ENCODE peak calls at places on chromosome 1, in eight cellular contexts. One of them, this sample, is unnamed.

GRCh38 chr1:76105269-76105850 is 30.8 kb downstream of the ST6GALNAC3 start:
- DNase-seq in K562: no peak
- DNase-seq in Peyer's patch: no peak
- DNase-seq in A549: no peak
- DNase-seq in IMR-90: no peak
- DNase-seq in NB4: peak
- DNase-seq in heart left ventricle: no peak
- DNase-seq in tibial nerve: no peak
- DNase-seq in this sample: no peak

GRCh38 chr1:21814981-21815583 is 3.0 kb downstream of the LDLRAD2 start:
- DNase-seq in K562: no peak
- DNase-seq in Peyer's patch: no peak
- DNase-seq in A549: no peak
- DNase-seq in IMR-90: no peak
- DNase-seq in NB4: no peak
- DNase-seq in heart left ventricle: no peak
- DNase-seq in tibial nerve: no peak
- DNase-seq in this sample: no peak

GRCh38 chr1:177302365-177303044 is 131.7 kb downstream of the BRINP2 start:
- DNase-seq in K562: no peak
- DNase-seq in Peyer's patch: no peak
- DNase-seq in A549: no peak
- DNase-seq in IMR-90: no peak
- DNase-seq in NB4: no peak
- DNase-seq in heart left ventricle: peak
- DNase-seq in tibial nerve: no peak
- DNase-seq in this sample: peak

GRCh38 chr1:101181930-101182329 is 54.9 kb upstream of the S1PR1 start:
- DNase-seq in K562: no peak
- DNase-seq in Peyer's patch: no peak
- DNase-seq in A549: no peak
- DNase-seq in IMR-90: peak
- DNase-seq in NB4: no peak
- DNase-seq in heart left ventricle: no peak
- DNase-seq in tibial nerve: no peak
- DNase-seq in this sample: no peak

GRCh38 chr1:162367073-162367472 is 9.6 kb downstream of the SPATA46 start:
- DNase-seq in K562: no peak
- DNase-seq in Peyer's patch: no peak
- DNase-seq in A549: no peak
- DNase-seq in IMR-90: no peak
- DNase-seq in NB4: no peak
- DNase-seq in heart left ventricle: peak
- DNase-seq in tibial nerve: no peak
- DNase-seq in this sample: no peak

GRCh38 chr1:178918955-178919354 is 48.1 kb upstream of the ANGPTL1 start:
- DNase-seq in K562: no peak
- DNase-seq in Peyer's patch: no peak
- DNase-seq in A549: no peak
- DNase-seq in IMR-90: no peak
- DNase-seq in NB4: no peak
- DNase-seq in heart left ventricle: peak
- DNase-seq in tibial nerve: no peak
- DNase-seq in this sample: peak

GRCh38 chr1:92662048-92662447 is 122.9 kb downstream of the EVI5 start:
- DNase-seq in K562: no peak
- DNase-seq in Peyer's patch: no peak
- DNase-seq in A549: no peak
- DNase-seq in IMR-90: no peak
- DNase-seq in NB4: peak
- DNase-seq in heart left ventricle: no peak
- DNase-seq in tibial nerve: no peak
- DNase-seq in this sample: no peak

GRCh38 chr1:161427733-161428516 is 60.2 kb upstream of the CFAP126 start:
- DNase-seq in K562: peak
- DNase-seq in Peyer's patch: no peak
- DNase-seq in A549: peak
- DNase-seq in IMR-90: peak
- DNase-seq in NB4: peak
- DNase-seq in heart left ventricle: no peak
- DNase-seq in tibial nerve: no peak
- DNase-seq in this sample: peak

GRCh38 chr1:226223157-226223785 is at the start of gene MIXL1:
- DNase-seq in K562: no peak
- DNase-seq in Peyer's patch: no peak
- DNase-seq in A549: no peak
- DNase-seq in IMR-90: no peak
- DNase-seq in NB4: no peak
- DNase-seq in heart left ventricle: no peak
- DNase-seq in tibial nerve: no peak
- DNase-seq in this sample: no peak

GRCh38 chr1:224127925-224128819 is 14.3 kb downstream of the FBXO28 start:
- DNase-seq in K562: no peak
- DNase-seq in Peyer's patch: no peak
- DNase-seq in A549: no peak
- DNase-seq in IMR-90: peak
- DNase-seq in NB4: no peak
- DNase-seq in heart left ventricle: no peak
- DNase-seq in tibial nerve: no peak
- DNase-seq in this sample: no peak

GRCh38 chr1:86754265-86754974 is 50.0 kb downstream of the SH3GLB1 start:
- DNase-seq in K562: no peak
- DNase-seq in Peyer's patch: no peak
- DNase-seq in A549: no peak
- DNase-seq in IMR-90: no peak
- DNase-seq in NB4: no peak
- DNase-seq in heart left ventricle: no peak
- DNase-seq in tibial nerve: no peak
- DNase-seq in this sample: no peak

GRCh38 chr1:59295603-59296002 is 1.3 kb upstream of the FGGY start:
- DNase-seq in K562: no peak
- DNase-seq in Peyer's patch: no peak
- DNase-seq in A549: no peak
- DNase-seq in IMR-90: no peak
- DNase-seq in NB4: no peak
- DNase-seq in heart left ventricle: no peak
- DNase-seq in tibial nerve: no peak
- DNase-seq in this sample: no peak

GRCh38 chr1:230280906-230281413 is 145.2 kb downstream of the PGBD5 start:
- DNase-seq in K562: no peak
- DNase-seq in Peyer's patch: peak
- DNase-seq in A549: no peak
- DNase-seq in IMR-90: no peak
- DNase-seq in NB4: no peak
- DNase-seq in heart left ventricle: no peak
- DNase-seq in tibial nerve: no peak
- DNase-seq in this sample: peak

DNA sequence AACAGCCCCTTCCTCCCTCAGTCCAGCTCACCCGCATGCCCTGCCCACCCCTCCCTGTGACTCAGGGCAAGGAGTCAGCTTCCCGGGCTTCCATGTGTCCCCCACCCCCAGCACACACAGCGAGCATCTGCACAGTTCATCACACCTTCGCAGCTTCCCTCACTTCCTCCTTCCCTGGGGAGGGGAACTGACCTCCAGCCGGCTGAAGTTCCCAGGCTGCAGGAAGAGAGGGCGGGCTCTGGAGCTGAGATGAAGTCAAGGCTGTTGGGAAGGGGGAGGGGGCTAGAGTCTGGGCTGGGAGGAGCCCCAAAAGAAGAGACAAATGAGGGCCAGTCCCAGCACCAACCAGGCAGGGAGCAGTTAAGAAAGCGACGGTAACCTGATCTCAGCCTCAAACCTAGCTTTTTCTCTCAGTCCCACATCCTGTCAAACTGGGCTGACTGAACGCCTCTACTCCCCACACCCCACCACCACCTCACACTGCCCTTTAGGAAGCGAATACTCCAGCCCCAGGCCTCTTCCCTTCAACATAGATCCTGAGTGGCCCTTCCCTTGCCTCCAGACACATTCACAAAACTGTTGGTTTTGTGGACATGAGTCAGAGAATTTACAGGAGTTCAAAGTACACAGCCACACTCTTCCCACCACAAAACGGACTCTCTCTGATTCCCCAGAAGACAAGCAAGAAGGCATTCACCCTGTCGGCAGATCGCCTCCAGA is 1.9 kb downstream of the RHOC start:
- DNase-seq in K562: peak
- DNase-seq in Peyer's patch: peak
- DNase-seq in A549: peak
- DNase-seq in IMR-90: peak
- DNase-seq in NB4: peak
- DNase-seq in heart left ventricle: peak
- DNase-seq in tibial nerve: peak
- DNase-seq in this sample: peak
- TF ChIP-seq POLR2A in K562: peak
- TF ChIP-seq POLR2A in Peyer's patch: peak
- TF ChIP-seq POLR2A in A549: peak
- TF ChIP-seq POLR2A in IMR-90: peak
- TF ChIP-seq POLR2A in NB4: peak
- TF ChIP-seq POLR2A in heart left ventricle: peak
- TF ChIP-seq POLR2A in tibial nerve: peak
- TF ChIP-seq POLR2A in this sample: peak

DNA sequence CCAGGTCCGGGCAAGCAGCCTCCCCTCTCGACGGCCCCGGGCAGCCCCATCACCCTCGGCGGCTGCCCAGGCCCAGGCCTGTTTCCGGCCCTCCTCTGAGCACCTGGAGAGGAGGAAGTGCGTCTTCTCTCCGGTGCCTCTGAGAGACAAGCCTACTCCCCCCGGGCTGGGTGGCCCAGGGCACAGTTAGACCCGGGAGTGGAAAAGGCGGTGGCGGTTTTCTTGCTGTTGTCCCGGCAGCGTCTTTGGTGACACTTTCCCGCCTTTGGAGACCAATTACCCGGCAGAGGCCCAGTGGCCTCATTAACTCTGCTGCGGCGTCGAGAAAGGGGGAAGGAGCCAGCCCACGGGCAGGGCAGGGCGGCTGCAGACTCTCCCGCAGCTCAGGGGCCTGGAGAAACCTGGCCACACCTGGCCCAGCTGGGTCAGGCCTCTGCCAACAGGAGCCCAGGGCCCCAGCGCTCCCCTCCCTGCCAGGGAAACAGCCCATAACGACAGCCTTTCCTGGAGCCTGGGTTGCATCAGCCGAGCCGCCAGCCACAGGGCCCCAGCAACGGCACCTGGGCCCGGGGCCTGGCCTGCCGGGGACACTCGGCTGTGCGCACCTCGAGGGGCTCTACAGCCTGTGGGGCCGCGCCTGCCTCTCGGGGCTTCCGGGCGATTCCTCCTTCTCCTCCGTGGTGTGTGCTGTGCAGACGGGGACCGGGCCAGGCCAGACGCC is 28.4 kb upstream of the C1orf159 start:
- DNase-seq in K562: no peak
- DNase-seq in Peyer's patch: peak
- DNase-seq in A549: no peak
- DNase-seq in IMR-90: no peak
- DNase-seq in NB4: peak
- DNase-seq in heart left ventricle: no peak
- DNase-seq in tibial nerve: no peak
- DNase-seq in this sample: no peak
- TF ChIP-seq POLR2A in K562: no peak
- TF ChIP-seq POLR2A in Peyer's patch: peak
- TF ChIP-seq POLR2A in A549: no peak
- TF ChIP-seq POLR2A in IMR-90: no peak
- TF ChIP-seq POLR2A in NB4: no peak
- TF ChIP-seq POLR2A in heart left ventricle: no peak
- TF ChIP-seq POLR2A in tibial nerve: no peak
- TF ChIP-seq POLR2A in this sample: no peak

DNA sequence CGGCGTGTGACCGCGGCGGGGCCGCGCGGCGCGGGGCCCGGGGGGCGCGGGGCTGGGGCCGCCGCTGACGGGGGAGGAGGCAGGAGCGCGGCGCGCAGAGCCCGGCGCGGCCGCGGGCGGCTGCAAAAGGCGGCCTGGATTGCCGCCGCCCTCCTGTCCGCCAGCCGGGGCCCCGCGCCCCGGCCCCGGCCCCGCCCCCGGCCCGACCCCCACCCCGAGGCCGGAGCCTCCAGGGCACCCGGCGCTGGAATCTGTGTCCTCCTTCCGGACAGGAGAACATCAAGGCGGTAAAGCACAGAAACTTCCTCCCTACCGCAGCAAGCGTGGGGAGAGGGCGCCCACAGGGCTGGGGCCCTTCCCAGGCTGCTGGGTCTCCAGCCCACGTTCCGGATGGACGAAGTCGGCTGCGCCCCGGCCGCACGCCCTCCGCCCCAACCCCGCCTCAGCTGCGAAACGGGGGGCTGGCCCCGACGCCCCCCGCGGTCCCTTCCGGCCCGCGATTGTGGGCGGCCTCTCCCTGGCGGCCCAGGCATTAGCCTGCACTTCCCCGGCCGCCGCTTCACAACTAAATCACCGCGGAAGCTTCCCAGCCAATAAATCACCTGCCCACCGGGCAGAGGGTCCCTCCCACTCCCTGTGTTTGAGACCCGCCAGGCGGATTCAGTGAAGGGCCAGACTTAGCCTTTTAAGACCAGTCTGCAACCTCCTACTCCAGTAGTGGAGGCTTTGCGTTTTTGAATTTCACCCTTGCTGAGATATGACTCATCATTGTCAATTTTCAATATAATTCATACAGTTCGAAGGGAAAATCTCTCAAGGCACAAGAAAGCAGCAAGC is 106.0 kb downstream of the SLC45A1 start:
- DNase-seq in K562: peak
- DNase-seq in Peyer's patch: peak
- DNase-seq in A549: peak
- DNase-seq in IMR-90: peak
- DNase-seq in NB4: peak
- DNase-seq in heart left ventricle: peak
- DNase-seq in tibial nerve: peak
- DNase-seq in this sample: peak
- TF ChIP-seq POLR2A in K562: no peak
- TF ChIP-seq POLR2A in Peyer's patch: no peak
- TF ChIP-seq POLR2A in A549: no peak
- TF ChIP-seq POLR2A in IMR-90: peak
- TF ChIP-seq POLR2A in NB4: no peak
- TF ChIP-seq POLR2A in heart left ventricle: peak
- TF ChIP-seq POLR2A in tibial nerve: peak
- TF ChIP-seq POLR2A in this sample: peak

DNA sequence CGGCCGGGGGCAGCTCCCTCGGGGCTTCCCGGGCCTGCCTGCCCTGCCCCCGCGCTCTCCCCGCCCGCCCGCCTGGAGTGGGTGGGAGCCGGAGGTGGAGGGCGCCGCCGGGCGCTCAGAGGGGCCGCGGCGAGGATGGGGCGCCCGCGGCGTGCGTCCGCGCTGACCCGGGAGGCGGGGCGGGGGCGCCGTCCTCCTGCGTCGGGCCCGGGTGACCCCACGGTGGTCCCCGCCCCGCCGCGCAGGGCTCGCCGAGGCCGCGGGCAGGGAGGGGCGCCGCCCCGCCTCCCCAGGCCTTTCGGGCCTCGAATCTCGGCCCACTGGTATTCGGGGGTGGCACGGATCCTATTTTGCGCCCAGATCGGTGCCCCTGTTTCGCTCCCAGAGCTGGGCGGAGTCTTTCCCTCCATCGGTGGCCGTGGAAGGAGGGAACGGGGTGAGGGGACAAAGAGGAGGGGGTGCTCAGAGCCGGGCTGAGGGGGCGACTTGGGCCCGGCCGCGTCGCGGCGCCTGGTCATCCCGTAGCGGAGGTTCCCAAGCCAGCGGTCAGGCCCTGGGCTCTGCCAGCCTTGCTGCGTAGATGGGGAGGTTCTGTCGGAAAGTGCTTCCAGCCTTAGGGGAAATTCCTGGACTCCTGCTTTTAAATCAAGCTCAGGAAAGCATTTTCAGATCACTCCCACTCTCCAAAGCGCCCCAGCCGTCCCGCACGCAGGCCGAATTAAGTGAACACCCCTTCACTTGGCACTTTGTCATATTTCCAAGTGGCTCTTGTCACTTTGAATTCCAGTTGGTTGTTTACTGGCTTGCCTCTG is 546 bp downstream of the PATJ start:
- DNase-seq in K562: no peak
- DNase-seq in Peyer's patch: no peak
- DNase-seq in A549: peak
- DNase-seq in IMR-90: peak
- DNase-seq in NB4: no peak
- DNase-seq in heart left ventricle: peak
- DNase-seq in tibial nerve: peak
- DNase-seq in this sample: peak
- TF ChIP-seq POLR2A in K562: no peak
- TF ChIP-seq POLR2A in Peyer's patch: no peak
- TF ChIP-seq POLR2A in A549: no peak
- TF ChIP-seq POLR2A in IMR-90: no peak
- TF ChIP-seq POLR2A in NB4: no peak
- TF ChIP-seq POLR2A in heart left ventricle: no peak
- TF ChIP-seq POLR2A in tibial nerve: peak
- TF ChIP-seq POLR2A in this sample: no peak